ENCODE peak calls at places on chromosomes 16 and 17, in six cellular contexts. One of them, this sample, is unnamed.

GRCh38 chr16:79797486-79797885 is 196.9 kb upstream of the MAF start:
- DNase-seq in adrenal gland: no peak
- DNase-seq in Caco-2: no peak
- DNase-seq in heart left ventricle: no peak
- DNase-seq in stromal cell of bone marrow: no peak
- DNase-seq in BJ: no peak
- DNase-seq in this sample: no peak

GRCh38 chr17:27766438-27766837 is 33.9 kb downstream of the NOS2 start:
- DNase-seq in adrenal gland: no peak
- DNase-seq in Caco-2: no peak
- DNase-seq in heart left ventricle: no peak
- DNase-seq in stromal cell of bone marrow: no peak
- DNase-seq in BJ: no peak
- DNase-seq in this sample: no peak

GRCh38 chr17:7261377-7262191 is 694 bp downstream of the CLDN7 start:
- DNase-seq in adrenal gland: no peak
- DNase-seq in Caco-2: no peak
- DNase-seq in heart left ventricle: no peak
- DNase-seq in stromal cell of bone marrow: no peak
- DNase-seq in BJ: no peak
- DNase-seq in this sample: no peak

GRCh38 chr16:70529051-70529777 is 5.6 kb downstream of the SF3B3 start:
- DNase-seq in adrenal gland: no peak
- DNase-seq in Caco-2: peak; percentile 26
- DNase-seq in heart left ventricle: no peak
- DNase-seq in stromal cell of bone marrow: peak; percentile 61
- DNase-seq in BJ: peak; percentile 26
- DNase-seq in this sample: no peak

GRCh38 chr17:63035695-63036094 is 69.7 kb downstream of the TANC2 start:
- DNase-seq in adrenal gland: no peak
- DNase-seq in Caco-2: no peak
- DNase-seq in heart left ventricle: no peak
- DNase-seq in stromal cell of bone marrow: no peak
- DNase-seq in BJ: no peak
- DNase-seq in this sample: no peak

GRCh38 chr17:29671661-29672060 is 48.9 kb upstream of the CORO6 start:
- DNase-seq in adrenal gland: no peak
- DNase-seq in Caco-2: no peak
- DNase-seq in heart left ventricle: no peak
- DNase-seq in stromal cell of bone marrow: no peak
- DNase-seq in BJ: no peak
- DNase-seq in this sample: no peak

GRCh38 chr17:13036776-13037175 is 18.9 kb upstream of the ELAC2 start:
- DNase-seq in adrenal gland: no peak
- DNase-seq in Caco-2: no peak
- DNase-seq in heart left ventricle: no peak
- DNase-seq in stromal cell of bone marrow: peak; percentile 12
- DNase-seq in BJ: no peak
- DNase-seq in this sample: no peak

GRCh38 chr16:58037365-58038057 is 12.0 kb downstream of the MMP15 start:
- DNase-seq in adrenal gland: no peak
- DNase-seq in Caco-2: no peak
- DNase-seq in heart left ventricle: peak; percentile 54
- DNase-seq in stromal cell of bone marrow: no peak
- DNase-seq in BJ: no peak
- DNase-seq in this sample: no peak

GRCh38 chr17:4716081-4716480 is 5.6 kb downstream of the ARRB2 start:
- DNase-seq in adrenal gland: no peak
- DNase-seq in Caco-2: no peak
- DNase-seq in heart left ventricle: no peak
- DNase-seq in stromal cell of bone marrow: no peak
- DNase-seq in BJ: no peak
- DNase-seq in this sample: no peak

GRCh38 chr16:69138608-69139007 is 6.2 kb downstream of the UTP4 start:
- DNase-seq in adrenal gland: no peak
- DNase-seq in Caco-2: no peak
- DNase-seq in heart left ventricle: no peak
- DNase-seq in stromal cell of bone marrow: no peak
- DNase-seq in BJ: no peak
- DNase-seq in this sample: no peak

GRCh38 chr16:86496929-86497381 is 13.4 kb upstream of the FOXF1 start:
- DNase-seq in adrenal gland: no peak
- DNase-seq in Caco-2: no peak
- DNase-seq in heart left ventricle: no peak
- DNase-seq in stromal cell of bone marrow: no peak
- DNase-seq in BJ: no peak
- DNase-seq in this sample: no peak

GRCh38 chr16:4052801-4053662 is 63.2 kb downstream of the ADCY9 start:
- DNase-seq in adrenal gland: peak; percentile 75
- DNase-seq in Caco-2: no peak
- DNase-seq in heart left ventricle: peak; percentile 73
- DNase-seq in stromal cell of bone marrow: peak; percentile 27
- DNase-seq in BJ: peak; percentile 64
- DNase-seq in this sample: no peak

GRCh38 chr17:77691216-77692085 is 267.1 kb upstream of the TNRC6C start:
- DNase-seq in adrenal gland: no peak
- DNase-seq in Caco-2: no peak
- DNase-seq in heart left ventricle: no peak
- DNase-seq in stromal cell of bone marrow: no peak
- DNase-seq in BJ: no peak
- DNase-seq in this sample: no peak

GRCh38 chr17:45394913-45395568 is 37.6 kb downstream of the ARHGAP27 start:
- DNase-seq in adrenal gland: peak; percentile 65
- DNase-seq in Caco-2: peak; percentile 79
- DNase-seq in heart left ventricle: peak; percentile 83
- DNase-seq in stromal cell of bone marrow: peak; percentile 31
- DNase-seq in BJ: peak; percentile 27
- DNase-seq in this sample: no peak

GRCh38 chr16:8949536-8950418 is 13.9 kb downstream of the USP7 start:
- DNase-seq in adrenal gland: no peak
- DNase-seq in Caco-2: no peak
- DNase-seq in heart left ventricle: no peak
- DNase-seq in stromal cell of bone marrow: no peak
- DNase-seq in BJ: no peak
- DNase-seq in this sample: no peak

GRCh38 chr16:21645261-21645721 is 7.1 kb downstream of the IGSF6 start:
- DNase-seq in adrenal gland: no peak
- DNase-seq in Caco-2: no peak
- DNase-seq in heart left ventricle: no peak
- DNase-seq in stromal cell of bone marrow: peak; percentile 29
- DNase-seq in BJ: no peak
- DNase-seq in this sample: no peak

GRCh38 chr17:80166446-80166845 is 3.4 kb upstream of the CARD14 start:
- DNase-seq in adrenal gland: no peak
- DNase-seq in Caco-2: peak; percentile 55
- DNase-seq in heart left ventricle: no peak
- DNase-seq in stromal cell of bone marrow: no peak
- DNase-seq in BJ: no peak
- DNase-seq in this sample: peak; percentile 29

GRCh38 chr16:64910351-64910750 is 211.5 kb downstream of the CDH11 start:
- DNase-seq in adrenal gland: no peak
- DNase-seq in Caco-2: no peak
- DNase-seq in heart left ventricle: peak; percentile 69
- DNase-seq in stromal cell of bone marrow: peak; percentile 89
- DNase-seq in BJ: peak; percentile 31
- DNase-seq in this sample: no peak

GRCh38 chr16:79071424-79071823 is 529.1 kb downstream of the MAF start:
- DNase-seq in adrenal gland: no peak
- DNase-seq in Caco-2: no peak
- DNase-seq in heart left ventricle: no peak
- DNase-seq in stromal cell of bone marrow: no peak
- DNase-seq in BJ: no peak
- DNase-seq in this sample: no peak

GRCh38 chr17:17722081-17722905 is 41.0 kb downstream of the RAI1 start:
- DNase-seq in adrenal gland: no peak
- DNase-seq in Caco-2: no peak
- DNase-seq in heart left ventricle: no peak
- DNase-seq in stromal cell of bone marrow: no peak
- DNase-seq in BJ: no peak
- DNase-seq in this sample: no peak

GRCh38 chr16:16025214-16025968 is 76.0 kb downstream of the ABCC1 start:
- DNase-seq in adrenal gland: no peak
- DNase-seq in Caco-2: no peak
- DNase-seq in heart left ventricle: no peak
- DNase-seq in stromal cell of bone marrow: peak; percentile 94
- DNase-seq in BJ: peak; percentile 58
- DNase-seq in this sample: no peak

GRCh38 chr17:13735861-13736260 is 134.1 kb upstream of the HS3ST3A1 start:
- DNase-seq in adrenal gland: no peak
- DNase-seq in Caco-2: no peak
- DNase-seq in heart left ventricle: no peak
- DNase-seq in stromal cell of bone marrow: no peak
- DNase-seq in BJ: no peak
- DNase-seq in this sample: no peak

GRCh38 chr17:58148609-58149008 is 425 bp downstream of the OR4D1 start:
- DNase-seq in adrenal gland: no peak
- DNase-seq in Caco-2: no peak
- DNase-seq in heart left ventricle: no peak
- DNase-seq in stromal cell of bone marrow: no peak
- DNase-seq in BJ: no peak
- DNase-seq in this sample: no peak

GRCh38 chr17:2814499-2815341 is 18.5 kb downstream of the RAP1GAP2 start:
- DNase-seq in adrenal gland: no peak
- DNase-seq in Caco-2: no peak
- DNase-seq in heart left ventricle: no peak
- DNase-seq in stromal cell of bone marrow: no peak
- DNase-seq in BJ: no peak
- DNase-seq in this sample: peak; percentile 35

GRCh38 chr17:80204626-80205468 is 15.3 kb downstream of the SGSH start:
- DNase-seq in adrenal gland: no peak
- DNase-seq in Caco-2: no peak
- DNase-seq in heart left ventricle: no peak
- DNase-seq in stromal cell of bone marrow: no peak
- DNase-seq in BJ: no peak
- DNase-seq in this sample: no peak

This sample was measured in PC-9.